ENCODE peak calls at places on chromosomes 7 and 10, in eight cellular contexts. I, G, C, L, O, W, E and T are unnamed samples.
A peak's percentile ranks its signal among the peaks of the same experiment; 100 is the strongest.

GRCh38 chr10:115555887-115556402 is 462.8 kb downstream of the ATRNL1 start:
- DNase-seq in I (no peak), G (no peak), C (no peak), L (no peak), O (no peak), W (no peak), E (no peak), T (no peak)

GRCh38 chr10:113720386-113720785 is 31.1 kb upstream of the PLEKHS1 start:
- DNase-seq in I (no peak), G (no peak), C (no peak), L (no peak), O (no peak), W (no peak), E (no peak), T (no peak)

GRCh38 chr7:130363156-130363847 is 17.0 kb upstream of the CPA1 start:
- DNase-seq in I (no peak), G (no peak), C (peak; percentile 99), L (peak; percentile 54), O (peak; percentile 99), W (peak; percentile 62), E (peak; percentile 86), T (peak; percentile 85)

GRCh38 chr7:77746824-77747165 is 50.5 kb downstream of the RSBN1L start:
- DNase-seq in I (no peak), G (no peak), C (no peak), L (no peak), O (no peak), W (no peak), E (no peak), T (no peak)

GRCh38 chr7:22723171-22723601 is 3.8 kb upstream of the IL6 start:
- DNase-seq in I (no peak), G (peak; percentile 35), C (no peak), L (peak; percentile 82), O (peak; percentile 47), W (no peak), E (peak; percentile 55), T (no peak)

GRCh38 chr10:67506083-67506756 is 189.8 kb downstream of the CTNNA3 start:
- DNase-seq in I (no peak), G (no peak), C (no peak), L (no peak), O (no peak), W (no peak), E (no peak), T (no peak)

GRCh38 chr7:28036748-28037147 is 143.8 kb downstream of the JAZF1 start:
- DNase-seq in I (no peak), G (no peak), C (peak; percentile 16), L (no peak), O (no peak), W (no peak), E (no peak), T (no peak)

GRCh38 chr7:137328389-137329120 is 15.0 kb downstream of the PTN start:
- DNase-seq in I (no peak), G (no peak), C (peak; percentile 11), L (no peak), O (peak; percentile 53), W (no peak), E (peak; percentile 17), T (peak; percentile 29)

GRCh38 chr10:62847433-62847832 is 31.3 kb upstream of the EGR2 start:
- DNase-seq in I (no peak), G (no peak), C (no peak), L (no peak), O (no peak), W (no peak), E (no peak), T (no peak)

GRCh38 chr10:3395041-3395440 is 222.5 kb upstream of the PITRM1 start:
- DNase-seq in I (no peak), G (no peak), C (no peak), L (no peak), O (no peak), W (no peak), E (no peak), T (no peak)

GRCh38 chr10:108911814-108912541 is 1011.3 kb downstream of the XPNPEP1 start:
- DNase-seq in I (peak; percentile 85), G (peak; percentile 47), C (peak; percentile 41), L (peak; percentile 79), O (peak; percentile 51), W (peak; percentile 15), E (peak; percentile 57), T (peak; percentile 33)

GRCh38 chr7:117269895-117270294 is 53.0 kb downstream of the WNT2 start:
- DNase-seq in I (no peak), G (no peak), C (peak; percentile 77), L (no peak), O (peak; percentile 91), W (no peak), E (peak; percentile 55), T (no peak)

GRCh38 chr7:47807756-47808155 is 140.5 kb downstream of the PKD1L1 start:
- DNase-seq in I (no peak), G (no peak), C (no peak), L (peak; percentile 5), O (no peak), W (no peak), E (no peak), T (no peak)

GRCh38 chr10:8163824-8164223 is 109.3 kb downstream of the GATA3 start:
- DNase-seq in I (no peak), G (no peak), C (no peak), L (no peak), O (no peak), W (no peak), E (no peak), T (no peak)

GRCh38 chr10:29603516-29603915 is 31.3 kb downstream of the SVIL start:
- DNase-seq in I (no peak), G (no peak), C (no peak), L (no peak), O (no peak), W (no peak), E (no peak), T (no peak)

GRCh38 chr7:55365103-55365679 is at the start of gene LANCL2:
- DNase-seq in I (peak; percentile 57), G (peak; percentile 60), C (no peak), L (peak; percentile 78), O (peak; percentile 16), W (peak; percentile 31), E (peak; percentile 56), T (no peak)

GRCh38 chr10:26486985-26487850 is 49.1 kb downstream of the APBB1IP start:
- DNase-seq in I (no peak), G (peak; percentile 17), C (peak; percentile 57), L (no peak), O (peak; percentile 37), W (peak; percentile 76), E (peak; percentile 85), T (peak; percentile 20)

GRCh38 chr10:100364735-100365391 is 17.8 kb downstream of the SCD start:
- DNase-seq in I (no peak), G (peak; percentile 90), C (peak; percentile 90), L (peak; percentile 82), O (peak; percentile 60), W (peak; percentile 89), E (peak; percentile 81), T (no peak)

GRCh38 chr7:9709211-9709610 is 1264.5 kb upstream of the PHF14 start:
- DNase-seq in I (no peak), G (no peak), C (no peak), L (no peak), O (no peak), W (no peak), E (no peak), T (no peak)

DNA sequence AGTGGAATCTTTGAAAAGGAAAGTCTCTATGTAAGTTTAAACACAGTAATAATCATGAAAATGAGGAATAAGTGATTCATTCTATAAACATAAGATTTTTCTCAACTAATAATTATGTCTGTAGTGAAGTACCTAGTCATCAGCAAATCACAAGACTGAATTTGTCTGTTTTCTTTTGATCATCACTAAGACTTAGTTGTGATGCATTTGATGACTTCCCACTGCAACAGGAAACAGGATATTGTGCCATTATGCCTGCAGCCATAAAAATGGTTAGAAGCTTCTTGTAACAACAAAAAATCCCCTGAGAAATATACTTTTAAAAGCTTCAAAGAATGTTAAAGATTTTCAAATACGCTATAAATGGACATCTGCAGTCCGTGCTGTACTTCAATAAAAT is 1262.4 kb upstream of the PHF14 start:
- DNase-seq in I (no peak), G (no peak), C (no peak), L (no peak), O (no peak), W (no peak), E (no peak), T (no peak)
- H3K9me3 ChIP-seq in I (no peaks in the 10 kb centered on the region), G (no peaks in the 10 kb centered on the region), C (no peaks in the 10 kb centered on the region), L (no peaks in the 10 kb centered on the region), O (peaks cover 6% of the 10 kb centered on the region), W (no peaks in the 10 kb centered on the region), E (no peaks in the 10 kb centered on the region), T (peaks cover 3% of the 10 kb centered on the region)

GRCh38 chr7:84939442-84939841 is 247.4 kb downstream of the SEMA3D start:
- DNase-seq in I (no peak), G (no peak), C (no peak), L (no peak), O (no peak), W (no peak), E (no peak), T (no peak)
- H3K4me3 ChIP-seq in I (no peak overlapping the region), G (no peak overlapping the region), C (no peak overlapping the region), L (no peak overlapping the region), O (no peak overlapping the region), W (no peak overlapping the region), E (no peak overlapping the region), T (no peak overlapping the region)

GRCh38 chr7:3975371-3975770 is 674.3 kb downstream of the SDK1 start:
- DNase-seq in I (no peak), G (no peak), C (no peak), L (no peak), O (no peak), W (no peak), E (no peak), T (no peak)
- H3K9me3 ChIP-seq in I (peaks cover 6% of the 10 kb centered on the region), G (no peaks in the 10 kb centered on the region), C (peaks cover 7% of the 10 kb centered on the region), L (no peaks in the 10 kb centered on the region), O (peaks cover 2% of the 10 kb centered on the region), W (no peaks in the 10 kb centered on the region), E (no peaks in the 10 kb centered on the region), T (peaks cover 52% of the 10 kb centered on the region)

GRCh38 chr10:93597075-93597599 is 3.9 kb downstream of the RBP4 start:
- DNase-seq in I (no peak), G (no peak), C (no peak), L (no peak), O (no peak), W (no peak), E (no peak), T (no peak)

GRCh38 chr10:93596539-93596938 is 4.5 kb downstream of the RBP4 start:
- DNase-seq in I (no peak), G (no peak), C (no peak), L (no peak), O (no peak), W (no peak), E (no peak), T (no peak)

GRCh38 chr10:93599778-93600177 is 1.3 kb downstream of the RBP4 start:
- DNase-seq in I (no peak), G (no peak), C (no peak), L (no peak), O (no peak), W (no peak), E (no peak), T (no peak)

GRCh38 chr10:93599335-93599734 is 1.7 kb downstream of the RBP4 start:
- DNase-seq in I (no peak), G (no peak), C (no peak), L (no peak), O (no peak), W (no peak), E (no peak), T (no peak)

GRCh38 chr10:93598157-93598556 is 2.9 kb downstream of the RBP4 start:
- DNase-seq in I (no peak), G (no peak), C (peak; percentile 29), L (no peak), O (no peak), W (no peak), E (peak; percentile 7), T (no peak)
- H3K4me3 ChIP-seq in I (no peak overlapping the region), G (no peak overlapping the region), C (no peak overlapping the region), L (no peak overlapping the region), O (no peak overlapping the region), W (no peak overlapping the region), E (no peak overlapping the region), T (no peak overlapping the region)